ENCODE peak calls at places on chromosomes 12 and 14, in six cellular contexts. W is upper lobe of right lung, L is gastrocnemius medialis, H is left lung, T is IMR-90, M is esophagus muscularis mucosa. Y is an unnamed sample.

GRCh38 chr12:14367097-14367661 is 1.7 kb downstream of the ATF7IP start:
- DNase-seq in W (no peak), L (no peak), H (no peak), T (peak; percentile 32), M (no peak), Y (peak; percentile 71)

GRCh38 chr14:74562515-74563232 is 49.4 kb downstream of the LTBP2 start:
- DNase-seq in W (no peak), L (no peak), H (no peak), T (peak; percentile 36), M (no peak), Y (no peak)

GRCh38 chr14:90808759-90809529 is 7.3 kb downstream of the TTC7B start:
- DNase-seq in W (no peak), L (no peak), H (no peak), T (peak; percentile 25), M (no peak), Y (no peak)

GRCh38 chr12:131188131-131189050 is 234.7 kb downstream of the ADGRD1 start:
- DNase-seq in W (no peak), L (no peak), H (no peak), T (no peak), M (peak; percentile 74), Y (no peak)

GRCh38 chr12:6047249-6048227 is 76.9 kb downstream of the VWF start:
- DNase-seq in W (no peak), L (no peak), H (no peak), T (peak; percentile 99), M (no peak), Y (no peak)

GRCh38 chr12:75613981-75614380 is 102.6 kb upstream of the KRR1 start:
- DNase-seq in W (no peak), L (no peak), H (no peak), T (no peak), M (no peak), Y (no peak)

GRCh38 chr12:55797068-55797467 is 20.5 kb downstream of the SARNP start:
- DNase-seq in W (no peak), L (no peak), H (no peak), T (peak; percentile 56), M (no peak), Y (no peak)

GRCh38 chr12:49017764-49018281 is 753 bp downstream of the PRKAG1 start:
- DNase-seq in W (no peak), L (no peak), H (no peak), T (peak; percentile 46), M (no peak), Y (no peak)

GRCh38 chr12:8662592-8662991 is at the start of gene MFAP5:
- DNase-seq in W (no peak), L (no peak), H (no peak), T (peak; percentile 25), M (no peak), Y (no peak)

GRCh38 chr12:62876938-62877548 is 57.9 kb downstream of the PPM1H start:
- DNase-seq in W (no peak), L (no peak), H (no peak), T (no peak), M (no peak), Y (no peak)

GRCh38 chr12:2629051-2629450 is 165.7 kb upstream of the FKBP4 start:
- DNase-seq in W (no peak), L (no peak), H (no peak), T (no peak), M (no peak), Y (no peak)

GRCh38 chr12:122004633-122005071 is 17.0 kb upstream of the BCL7A start:
- DNase-seq in W (no peak), L (no peak), H (no peak), T (peak; percentile 28), M (no peak), Y (no peak)

GRCh38 chr14:33376510-33376909 is 437.8 kb downstream of the NPAS3 start:
- DNase-seq in W (no peak), L (no peak), H (no peak), T (no peak), M (no peak), Y (no peak)

GRCh38 chr12:118711185-118711584 is 270.2 kb upstream of the SRRM4 start:
- DNase-seq in W (no peak), L (no peak), H (no peak), T (no peak), M (no peak), Y (no peak)

GRCh38 chr12:68067762-68068376 is 78.6 kb downstream of the IFNG-AS1 start:
- DNase-seq in W (no peak), L (no peak), H (no peak), T (no peak), M (no peak), Y (no peak)

GRCh38 chr14:105019861-105020814 is 745 bp downstream of the CDCA4 start:
- DNase-seq in W (peak; percentile 73), L (no peak), H (peak; percentile 53), T (peak; percentile 49), M (no peak), Y (peak; percentile 72)

GRCh38 chr14:37585101-37585479 is 10.0 kb downstream of the FOXA1 start:
- DNase-seq in W (no peak), L (no peak), H (no peak), T (no peak), M (no peak), Y (no peak)

GRCh38 chr14:74510211-74510931 is 16.8 kb downstream of the ISCA2 start:
- DNase-seq in W (peak; percentile 52), L (no peak), H (peak; percentile 22), T (peak; percentile 67), M (no peak), Y (no peak)

GRCh38 chr14:60217713-60218112 is 31.3 kb upstream of the PPM1A start:
- DNase-seq in W (no peak), L (no peak), H (no peak), T (no peak), M (no peak), Y (no peak)

GRCh38 chr12:98002887-98003493 is 512.4 kb upstream of the TMPO start:
- DNase-seq in W (no peak), L (no peak), H (no peak), T (peak; percentile 1), M (no peak), Y (no peak)

GRCh38 chr14:90397401-90398314 is 829 bp downstream of the CALM1 start:
- DNase-seq in W (peak; percentile 85), L (peak; percentile 22), H (peak; percentile 67), T (peak; percentile 24), M (no peak), Y (peak; percentile 79)

GRCh38 chr12:85821759-85822158 is 14.4 kb downstream of the RASSF9 start:
- DNase-seq in W (no peak), L (no peak), H (no peak), T (no peak), M (no peak), Y (no peak)

GRCh38 chr12:182381-182883 is 31.5 kb downstream of the SLC6A12 start:
- DNase-seq in W (no peak), L (no peak), H (no peak), T (peak; percentile 93), M (no peak), Y (no peak)

GRCh38 chr12:50564948-50565297 is 60.1 kb downstream of the DIP2B start:
- DNase-seq in W (no peak), L (no peak), H (no peak), T (no peak), M (no peak), Y (no peak)

GRCh38 chr12:68341822-68342221 is 9.7 kb upstream of the MDM1 start:
- DNase-seq in W (no peak), L (no peak), H (no peak), T (no peak), M (no peak), Y (no peak)

GRCh38 chr12:12115531-12115930 is 44.8 kb downstream of the BCL2L14 start:
- DNase-seq in W (no peak), L (no peak), H (no peak), T (no peak), M (no peak), Y (no peak)

GRCh38 chr12:19643635-19644034 is 204.3 kb downstream of the AEBP2 start:
- DNase-seq in W (no peak), L (no peak), H (no peak), T (peak; percentile 68), M (peak; percentile 53), Y (no peak)

GRCh38 chr12:71639341-71639760 is 24.3 kb downstream of the ZFC3H1 start:
- DNase-seq in W (no peak), L (no peak), H (no peak), T (no peak), M (no peak), Y (no peak)

GRCh38 chr12:71640316-71640715 is 23.3 kb downstream of the ZFC3H1 start:
- DNase-seq in W (no peak), L (no peak), H (no peak), T (no peak), M (no peak), Y (no peak)

GRCh38 chr12:71636704-71637115 is 26.9 kb downstream of the ZFC3H1 start:
- DNase-seq in W (no peak), L (no peak), H (no peak), T (peak; percentile 72), M (no peak), Y (peak; percentile 32)

GRCh38 chr12:71641390-71641789 is 22.3 kb downstream of the ZFC3H1 start:
- DNase-seq in W (no peak), L (no peak), H (no peak), T (no peak), M (no peak), Y (no peak)

GRCh38 chr12:71638499-71638898 is 25.1 kb downstream of the ZFC3H1 start:
- DNase-seq in W (no peak), L (no peak), H (no peak), T (no peak), M (no peak), Y (no peak)
- H3K36me3 ChIP-seq in W (peaks cover 99% of the 10 kb centered on the region), L (peaks cover 87% of the 10 kb centered on the region), H (no peaks in the 10 kb centered on the region), T (peaks cover 47% of the 10 kb centered on the region), M (peaks cover 98% of the 10 kb centered on the region), Y (peaks cover 11% of the 10 kb centered on the region)

DNA sequence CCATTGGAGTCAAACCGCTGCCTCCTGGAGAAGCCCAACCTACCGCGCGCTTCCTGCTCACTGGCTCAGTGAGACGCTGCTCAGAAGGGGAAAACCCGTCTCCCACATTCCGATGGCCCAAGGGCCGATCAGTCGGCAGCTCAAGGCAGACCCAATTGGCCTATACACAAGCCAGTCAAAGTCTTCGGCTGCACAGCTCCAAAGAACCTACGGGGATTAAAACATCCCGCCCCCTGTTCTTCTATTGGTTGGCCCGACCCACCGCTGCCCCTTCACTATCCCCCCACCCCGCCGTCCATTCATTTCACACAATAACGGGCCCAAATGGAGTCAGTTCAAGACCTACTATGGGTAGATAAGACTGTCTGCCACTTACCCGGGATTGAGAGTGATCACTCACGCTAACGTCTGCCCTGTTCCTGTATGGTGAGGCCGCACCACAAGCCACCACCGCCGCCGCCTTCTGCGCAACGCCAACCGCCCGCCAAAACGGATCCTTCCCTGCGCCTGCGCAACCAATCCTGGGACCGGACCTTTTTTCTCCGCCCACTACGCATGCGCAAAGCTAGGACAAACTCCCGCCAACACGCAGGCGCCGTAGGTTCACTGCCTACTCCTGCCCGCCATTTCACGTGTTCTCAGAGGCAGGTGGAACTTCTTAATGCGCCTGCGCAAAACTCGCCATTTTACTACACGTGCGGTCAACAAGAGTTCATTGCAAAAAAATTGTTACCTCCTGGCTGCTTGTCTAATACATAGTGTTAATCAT is at the start of gene CBX5:
- DNase-seq in W (peak; percentile 99), L (peak; percentile 99), H (peak; percentile 99), T (peak; percentile 100), M (peak; percentile 100), Y (peak; percentile 95)
- TF ChIP-seq CTCF in W (no peak), L (no peak), H (no peak), T (no peak), M (no peak), Y (no peak)

GRCh38 chr12:52808573-52809160 is 5.2 kb downstream of the KRT4 start:
- DNase-seq in W (peak; percentile 48), L (no peak), H (no peak), T (no peak), M (no peak), Y (no peak)
- H3K4me3 ChIP-seq in W (no peak overlapping the region), L (no peak overlapping the region), H (no peak overlapping the region), T (no peak overlapping the region), M (no peak overlapping the region), Y (no peak overlapping the region)

GRCh38 chr12:110436231-110436630 is 13.9 kb downstream of the ARPC3 start:
- DNase-seq in W (no peak), L (no peak), H (no peak), T (peak; percentile 64), M (no peak), Y (no peak)
- H3K36me3 ChIP-seq in W (peaks cover 70% of the 10 kb centered on the region), L (peaks cover 69% of the 10 kb centered on the region), H (peaks cover 5% of the 10 kb centered on the region), T (peaks cover 48% of the 10 kb centered on the region), M (peaks cover 76% of the 10 kb centered on the region), Y (peaks cover 8% of the 10 kb centered on the region)